ENCODE peak calls at places on chromosomes 1 and 21, in five cellular contexts. G is testis, A is BE2C, L is GM23248, Q is left lung. W is an unnamed sample.

GRCh38 chr1:2314297-2314802 is 77.0 kb downstream of the MORN1 start:
- DNase-seq in G (peak; percentile 50), A (peak; percentile 59), L (peak; percentile 72), Q (no peak), W (peak; percentile 34)

GRCh38 chr1:32696041-32696440 is 6.5 kb downstream of the SYNC start:
- DNase-seq in G (no peak), A (no peak), L (no peak), Q (peak; percentile 25), W (no peak)

GRCh38 chr1:12600880-12601633 is 17.0 kb downstream of the DHRS3 start:
- DNase-seq in G (no peak), A (no peak), L (peak; percentile 36), Q (no peak), W (peak; percentile 49)

GRCh38 chr1:233368784-233369120 is 41.2 kb downstream of the MAP3K21 start:
- DNase-seq in G (no peak), A (no peak), L (no peak), Q (no peak), W (no peak)

GRCh38 chr1:221040716-221041275 is 161.6 kb downstream of the HLX start:
- DNase-seq in G (no peak), A (no peak), L (no peak), Q (no peak), W (no peak)

GRCh38 chr1:165661691-165662090 is 30.7 kb downstream of the MGST3 start:
- DNase-seq in G (no peak), A (no peak), L (peak; percentile 44), Q (no peak), W (no peak)

GRCh38 chr1:229624906-229625871 is 733 bp downstream of the TAF5L start:
- DNase-seq in G (peak; percentile 33), A (peak; percentile 63), L (peak; percentile 73), Q (peak; percentile 56), W (peak; percentile 19)

GRCh38 chr1:231855966-231856365 is 229.4 kb downstream of the DISC1 start:
- DNase-seq in G (no peak), A (no peak), L (no peak), Q (no peak), W (no peak)

GRCh38 chr1:192884241-192884640 is 75.4 kb downstream of the RGS2 start:
- DNase-seq in G (no peak), A (no peak), L (no peak), Q (no peak), W (no peak)

GRCh38 chr1:75708910-75709309 is 15.6 kb upstream of the ACADM start:
- DNase-seq in G (no peak), A (no peak), L (peak; percentile 26), Q (no peak), W (no peak)

GRCh38 chr1:31760422-31760900 is 3.7 kb downstream of the ADGRB2 start:
- DNase-seq in G (no peak), A (no peak), L (no peak), Q (no peak), W (no peak)

GRCh38 chr1:150995896-150996295 is 10.8 kb downstream of the MINDY1 start:
- DNase-seq in G (peak; percentile 65), A (peak; percentile 37), L (peak; percentile 61), Q (no peak), W (no peak)

GRCh38 chr1:86380257-86380861 is 15.8 kb downstream of the ODF2L start:
- DNase-seq in G (no peak), A (no peak), L (peak; percentile 75), Q (no peak), W (no peak)

GRCh38 chr1:56532359-56532696 is 47.0 kb downstream of the PLPP3 start:
- DNase-seq in G (no peak), A (no peak), L (no peak), Q (no peak), W (no peak)

GRCh38 chr1:240737268-240737667 is 125.3 kb upstream of the GREM2 start:
- DNase-seq in G (no peak), A (no peak), L (peak; percentile 82), Q (no peak), W (no peak)

GRCh38 chr1:226541231-226541630 is 7.3 kb upstream of the STUM start:
- DNase-seq in G (no peak), A (no peak), L (no peak), Q (no peak), W (no peak)

GRCh38 chr21:42648606-42649005 is 4.8 kb upstream of the PDE9A start:
- DNase-seq in G (no peak), A (no peak), L (no peak), Q (no peak), W (no peak)

GRCh38 chr1:157504646-157505045 is 47.7 kb downstream of the FCRL5 start:
- DNase-seq in G (peak; percentile 34), A (no peak), L (no peak), Q (no peak), W (no peak)

GRCh38 chr21:38853421-38853919 is 47.7 kb downstream of the ETS2 start:
- DNase-seq in G (no peak), A (peak; percentile 89), L (peak; percentile 91), Q (no peak), W (no peak)

GRCh38 chr1:47791879-47792608 is 205.1 kb downstream of the TRABD2B start:
- DNase-seq in G (no peak), A (no peak), L (peak; percentile 28), Q (no peak), W (no peak)

GRCh38 chr1:231376875-231377549 is 38.9 kb downstream of the SPRTN start:
- DNase-seq in G (no peak), A (no peak), L (no peak), Q (no peak), W (no peak)

GRCh38 chr1:198246331-198246730 is 89.5 kb downstream of the NEK7 start:
- DNase-seq in G (no peak), A (no peak), L (no peak), Q (no peak), W (no peak)

GRCh38 chr1:23449306-23449705 is 24.8 kb upstream of the TCEA3 start:
- DNase-seq in G (no peak), A (no peak), L (no peak), Q (no peak), W (no peak)

GRCh38 chr1:200901796-200902444 is 7.2 kb downstream of the INAVA start:
- DNase-seq in G (no peak), A (peak; percentile 42), L (no peak), Q (no peak), W (no peak)

GRCh38 chr1:20484526-20485462 is 1.2 kb downstream of the CAMK2N1 start:
- DNase-seq in G (no peak), A (no peak), L (peak; percentile 55), Q (peak; percentile 30), W (no peak)

GRCh38 chr21:35136586-35137254 is 87.6 kb upstream of the RUNX1 start:
- DNase-seq in G (no peak), A (no peak), L (peak; percentile 70), Q (no peak), W (no peak)

GRCh38 chr1:62045579-62045978 is 149.1 kb upstream of the L1TD1 start:
- DNase-seq in G (no peak), A (peak; percentile 24), L (no peak), Q (no peak), W (no peak)

GRCh38 chr1:163320891-163321290 is 863 bp upstream of the NUF2 start:
- DNase-seq in G (no peak), A (no peak), L (peak; percentile 26), Q (no peak), W (no peak)

GRCh38 chr1:145992958-145993617 is 3.3 kb downstream of the TXNIP start:
- DNase-seq in G (no peak), A (no peak), L (no peak), Q (no peak), W (no peak)
- H3K4me3 ChIP-seq in G (peak overlapping the region; percentile 82), A (peak overlapping the region; percentile 7), L (peak overlapping the region; percentile 91), Q (peak overlapping the region; percentile 64), W (peak overlapping the region; percentile 95)

GRCh38 chr1:155760751-155761475 is 72.0 kb downstream of the DAP3 start:
- DNase-seq in G (no peak), A (no peak), L (no peak), Q (no peak), W (no peak)
- H3K36me3 ChIP-seq in G (no peaks in the 10 kb centered on the region), A (peaks cover 67% of the 10 kb centered on the region), L (peaks cover 37% of the 10 kb centered on the region), Q (peaks cover 89% of the 10 kb centered on the region), W (peaks cover 63% of the 10 kb centered on the region)

DNA sequence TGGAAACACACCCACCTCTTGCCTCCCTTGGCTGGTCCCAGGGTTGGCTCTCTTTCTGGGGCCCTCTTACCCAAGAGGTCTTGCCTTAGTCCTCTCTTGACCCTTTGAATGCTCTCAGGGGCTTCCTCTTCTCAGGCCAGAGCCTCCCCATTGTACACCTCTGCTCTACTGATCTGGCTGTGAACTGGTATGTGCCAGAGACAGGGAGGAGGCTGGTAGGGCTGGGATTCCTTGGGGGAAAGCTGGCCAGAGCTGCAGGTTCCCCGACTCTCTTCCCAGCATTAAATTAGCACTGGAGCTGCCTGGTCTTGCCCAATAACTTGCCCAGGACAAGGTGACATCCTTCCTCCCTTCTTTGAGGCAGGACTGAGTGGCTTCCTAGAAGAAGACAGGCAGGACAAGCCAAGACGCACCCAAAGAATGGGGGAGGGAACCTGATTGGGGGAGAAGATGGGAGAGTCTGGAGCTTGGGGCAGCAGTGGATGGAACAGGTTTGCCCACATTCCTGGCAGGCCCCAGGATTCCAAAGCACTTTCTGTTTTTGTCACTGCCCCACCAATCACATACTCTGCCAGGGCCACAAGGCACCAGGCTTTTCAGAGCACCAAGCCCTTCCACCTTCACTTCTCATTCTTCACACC is 37.2 kb upstream of the CITED4 start:
- DNase-seq in G (no peak), A (no peak), L (no peak), Q (peak; percentile 44), W (no peak)
- H3K9me3 ChIP-seq in G (no peaks in the 10 kb centered on the region), A (no peaks in the 10 kb centered on the region), L (no peaks in the 10 kb centered on the region), Q (no peaks in the 10 kb centered on the region), W (no peaks in the 10 kb centered on the region)

DNA sequence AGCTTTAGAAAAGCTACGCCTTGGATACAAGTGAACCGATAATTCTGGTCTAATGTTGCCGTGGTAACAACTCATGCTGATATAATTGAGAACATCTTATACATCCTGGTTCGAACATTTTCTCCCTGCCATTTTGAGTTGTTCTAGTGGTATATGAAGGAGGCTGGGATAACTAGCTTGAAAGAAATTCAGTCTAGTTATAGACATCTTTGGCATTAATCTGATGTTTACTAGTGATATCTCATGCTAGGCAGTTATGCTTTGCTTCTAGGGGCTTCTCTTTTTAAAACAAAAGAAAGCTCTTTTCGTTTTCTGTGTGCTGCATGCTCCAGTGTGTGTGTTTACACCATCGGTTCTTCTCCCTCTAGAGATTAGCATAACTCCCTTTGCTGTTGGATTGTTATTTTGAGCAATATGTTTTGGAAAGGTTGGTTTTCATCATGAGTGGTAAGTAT is 20.5 kb downstream of the PRKACB start:
- DNase-seq in G (no peak), A (no peak), L (peak; percentile 32), Q (no peak), W (no peak)
- H3K4me3 ChIP-seq in G (no peak overlapping the region), A (peak overlapping the region; percentile 66), L (peak overlapping the region; percentile 63), Q (no peak overlapping the region), W (no peak overlapping the region)

GRCh38 chr1:46298387-46298786 is 5.0 kb downstream of the LRRC41 start:
- DNase-seq in G (no peak), A (no peak), L (no peak), Q (no peak), W (no peak)

GRCh38 chr1:46300673-46301405 is 2.6 kb downstream of the LRRC41 start:
- DNase-seq in G (peak; percentile 61), A (no peak), L (peak; percentile 60), Q (no peak), W (no peak)

GRCh38 chr1:46289976-46290375 is 13.4 kb downstream of the LRRC41 start:
- DNase-seq in G (no peak), A (no peak), L (peak; percentile 30), Q (no peak), W (no peak)

DNA sequence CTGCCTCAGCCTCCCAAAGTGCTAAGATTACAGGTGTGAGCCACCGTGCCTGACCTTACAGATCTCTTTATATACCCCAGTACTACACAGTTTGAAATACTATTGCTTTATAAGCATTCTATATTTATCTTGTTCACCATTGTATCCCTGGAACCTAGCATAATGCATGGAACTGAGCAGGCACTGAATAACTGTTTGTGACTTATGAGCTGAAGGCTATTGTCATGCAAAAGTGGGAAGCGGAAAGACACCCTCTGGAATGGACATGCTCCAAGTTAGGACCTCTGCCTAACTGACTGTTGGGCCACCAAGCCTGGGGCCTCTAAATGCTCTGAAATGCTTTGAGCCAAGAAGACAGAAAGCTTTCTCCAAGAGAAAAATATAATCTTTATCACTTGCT is 8.1 kb downstream of the LRRC41 start:
- DNase-seq in G (no peak), A (no peak), L (no peak), Q (no peak), W (no peak)
- H3K36me3 ChIP-seq in G (no peaks in the 10 kb centered on the region), A (peaks cover 8% of the 10 kb centered on the region), L (peaks cover 59% of the 10 kb centered on the region), Q (peaks cover 66% of the 10 kb centered on the region), W (peaks cover 28% of the 10 kb centered on the region)

W was measured in effector memory CD4-positive, alpha-beta T cell.